ENCODE peak calls at places on chromosomes 16 and 17, in eight cellular contexts. One of them, this sample, is unnamed.

GRCh38 chr17:8173871-8174322 is 2.3 kb downstream of the TMEM107 start:
- DNase-seq in endothelial cell: no peak
- DNase-seq in M059J: peak
- DNase-seq in hepatic stellate cell: no peak
- DNase-seq in CD4-positive, alpha-beta T cell: no peak
- DNase-seq in T-helper 17 cell: no peak
- DNase-seq in pancreas: no peak
- DNase-seq in NCI-H1092 treated with DMSO at 0.1 percent for 48 hours: no peak
- DNase-seq in this sample: no peak

GRCh38 chr17:1577657-1578428 is 15.3 kb upstream of the PITPNA start:
- DNase-seq in hepatic stellate cell: no peak
- DNase-seq in M059J: no peak
- DNase-seq in endothelial cell: no peak
- DNase-seq in CD4-positive, alpha-beta T cell: no peak
- DNase-seq in NCI-H1092 treated with DMSO at 0.1 percent for 48 hours: no peak
- DNase-seq in pancreas: no peak
- DNase-seq in T-helper 17 cell: no peak
- DNase-seq in this sample: no peak

GRCh38 chr17:2222901-2223616 is 80.5 kb downstream of the SMG6 start:
- DNase-seq in CD4-positive, alpha-beta T cell: peak
- DNase-seq in T-helper 17 cell: no peak
- DNase-seq in endothelial cell: no peak
- DNase-seq in hepatic stellate cell: no peak
- DNase-seq in pancreas: peak
- DNase-seq in M059J: no peak
- DNase-seq in NCI-H1092 treated with DMSO at 0.1 percent for 48 hours: no peak
- DNase-seq in this sample: no peak

GRCh38 chr17:19347323-19348080 is 15.0 kb downstream of the B9D1 start:
- DNase-seq in pancreas: no peak
- DNase-seq in T-helper 17 cell: no peak
- DNase-seq in CD4-positive, alpha-beta T cell: no peak
- DNase-seq in M059J: no peak
- DNase-seq in hepatic stellate cell: no peak
- DNase-seq in endothelial cell: no peak
- DNase-seq in NCI-H1092 treated with DMSO at 0.1 percent for 48 hours: no peak
- DNase-seq in this sample: no peak

GRCh38 chr16:68786685-68787418 is 49.8 kb downstream of the CDH1 start:
- DNase-seq in CD4-positive, alpha-beta T cell: no peak
- DNase-seq in T-helper 17 cell: no peak
- DNase-seq in pancreas: peak
- DNase-seq in endothelial cell: no peak
- DNase-seq in NCI-H1092 treated with DMSO at 0.1 percent for 48 hours: peak
- DNase-seq in hepatic stellate cell: peak
- DNase-seq in M059J: peak
- DNase-seq in this sample: no peak

GRCh38 chr16:35798885-35799426 is 2339.5 kb downstream of the TP53TG3F start:
- DNase-seq in T-helper 17 cell: no peak
- DNase-seq in CD4-positive, alpha-beta T cell: no peak
- DNase-seq in pancreas: no peak
- DNase-seq in M059J: no peak
- DNase-seq in hepatic stellate cell: no peak
- DNase-seq in endothelial cell: no peak
- DNase-seq in NCI-H1092 treated with DMSO at 0.1 percent for 48 hours: peak
- DNase-seq in this sample: no peak

GRCh38 chr16:86527366-86527765 is 17.0 kb downstream of the FOXF1 start:
- DNase-seq in M059J: no peak
- DNase-seq in hepatic stellate cell: no peak
- DNase-seq in T-helper 17 cell: no peak
- DNase-seq in pancreas: no peak
- DNase-seq in CD4-positive, alpha-beta T cell: no peak
- DNase-seq in endothelial cell: no peak
- DNase-seq in NCI-H1092 treated with DMSO at 0.1 percent for 48 hours: no peak
- DNase-seq in this sample: no peak

GRCh38 chr17:28712037-28712704 is 483 bp upstream of the PROCA1 start:
- DNase-seq in M059J: no peak
- DNase-seq in CD4-positive, alpha-beta T cell: peak
- DNase-seq in endothelial cell: peak
- DNase-seq in hepatic stellate cell: no peak
- DNase-seq in T-helper 17 cell: peak
- DNase-seq in NCI-H1092 treated with DMSO at 0.1 percent for 48 hours: no peak
- DNase-seq in pancreas: no peak
- DNase-seq in this sample: peak

GRCh38 chr16:27398894-27399853 is 2.8 kb upstream of the IL21R start:
- DNase-seq in CD4-positive, alpha-beta T cell: no peak
- DNase-seq in hepatic stellate cell: no peak
- DNase-seq in NCI-H1092 treated with DMSO at 0.1 percent for 48 hours: no peak
- DNase-seq in M059J: no peak
- DNase-seq in pancreas: no peak
- DNase-seq in endothelial cell: no peak
- DNase-seq in T-helper 17 cell: no peak
- DNase-seq in this sample: no peak

GRCh38 chr17:28317965-28318758 is 838 bp upstream of the TMEM97 start:
- DNase-seq in CD4-positive, alpha-beta T cell: no peak
- DNase-seq in T-helper 17 cell: no peak
- DNase-seq in M059J: no peak
- DNase-seq in endothelial cell: peak
- DNase-seq in hepatic stellate cell: no peak
- DNase-seq in NCI-H1092 treated with DMSO at 0.1 percent for 48 hours: peak
- DNase-seq in pancreas: peak
- DNase-seq in this sample: peak

GRCh38 chr17:35694906-35695305 is 36.5 kb upstream of the RASL10B start:
- DNase-seq in NCI-H1092 treated with DMSO at 0.1 percent for 48 hours: no peak
- DNase-seq in M059J: no peak
- DNase-seq in T-helper 17 cell: no peak
- DNase-seq in endothelial cell: no peak
- DNase-seq in hepatic stellate cell: no peak
- DNase-seq in pancreas: no peak
- DNase-seq in CD4-positive, alpha-beta T cell: no peak
- DNase-seq in this sample: no peak

GRCh38 chr16:50696126-50696525 is 2.7 kb downstream of the NOD2 start:
- DNase-seq in CD4-positive, alpha-beta T cell: no peak
- DNase-seq in hepatic stellate cell: no peak
- DNase-seq in pancreas: no peak
- DNase-seq in T-helper 17 cell: no peak
- DNase-seq in M059J: no peak
- DNase-seq in NCI-H1092 treated with DMSO at 0.1 percent for 48 hours: no peak
- DNase-seq in endothelial cell: no peak
- DNase-seq in this sample: no peak

GRCh38 chr16:27841061-27841801 is 222.3 kb downstream of the GSG1L start:
- DNase-seq in hepatic stellate cell: no peak
- DNase-seq in endothelial cell: no peak
- DNase-seq in T-helper 17 cell: no peak
- DNase-seq in M059J: no peak
- DNase-seq in pancreas: no peak
- DNase-seq in CD4-positive, alpha-beta T cell: no peak
- DNase-seq in NCI-H1092 treated with DMSO at 0.1 percent for 48 hours: no peak
- DNase-seq in this sample: no peak

GRCh38 chr17:7184091-7184488 is 4.9 kb upstream of the ASGR1 start:
- DNase-seq in M059J: no peak
- DNase-seq in hepatic stellate cell: no peak
- DNase-seq in pancreas: peak
- DNase-seq in CD4-positive, alpha-beta T cell: no peak
- DNase-seq in endothelial cell: no peak
- DNase-seq in NCI-H1092 treated with DMSO at 0.1 percent for 48 hours: peak
- DNase-seq in T-helper 17 cell: no peak
- DNase-seq in this sample: no peak

GRCh38 chr16:4327782-4328579 is 12.1 kb downstream of the GLIS2 start:
- DNase-seq in M059J: no peak
- DNase-seq in T-helper 17 cell: peak
- DNase-seq in NCI-H1092 treated with DMSO at 0.1 percent for 48 hours: peak
- DNase-seq in hepatic stellate cell: peak
- DNase-seq in endothelial cell: peak
- DNase-seq in pancreas: peak
- DNase-seq in CD4-positive, alpha-beta T cell: peak
- DNase-seq in this sample: peak

GRCh38 chr17:17080781-17081180 is 38.5 kb downstream of the MPRIP start:
- DNase-seq in NCI-H1092 treated with DMSO at 0.1 percent for 48 hours: no peak
- DNase-seq in hepatic stellate cell: no peak
- DNase-seq in endothelial cell: no peak
- DNase-seq in T-helper 17 cell: no peak
- DNase-seq in M059J: no peak
- DNase-seq in pancreas: no peak
- DNase-seq in CD4-positive, alpha-beta T cell: no peak
- DNase-seq in this sample: no peak

GRCh38 chr17:8360260-8360659 is 16.2 kb downstream of the KRABD2 start:
- DNase-seq in pancreas: no peak
- DNase-seq in T-helper 17 cell: no peak
- DNase-seq in CD4-positive, alpha-beta T cell: no peak
- DNase-seq in NCI-H1092 treated with DMSO at 0.1 percent for 48 hours: no peak
- DNase-seq in endothelial cell: no peak
- DNase-seq in hepatic stellate cell: no peak
- DNase-seq in M059J: no peak
- DNase-seq in this sample: no peak

GRCh38 chr17:4622375-4622774 is 19.1 kb downstream of the ALOX15 start:
- DNase-seq in M059J: no peak
- DNase-seq in hepatic stellate cell: no peak
- DNase-seq in pancreas: no peak
- DNase-seq in endothelial cell: no peak
- DNase-seq in NCI-H1092 treated with DMSO at 0.1 percent for 48 hours: no peak
- DNase-seq in CD4-positive, alpha-beta T cell: no peak
- DNase-seq in T-helper 17 cell: no peak
- DNase-seq in this sample: no peak

GRCh38 chr16:51392651-51393187 is 241.6 kb upstream of the SALL1 start:
- DNase-seq in hepatic stellate cell: peak
- DNase-seq in NCI-H1092 treated with DMSO at 0.1 percent for 48 hours: no peak
- DNase-seq in CD4-positive, alpha-beta T cell: no peak
- DNase-seq in M059J: peak
- DNase-seq in pancreas: no peak
- DNase-seq in endothelial cell: no peak
- DNase-seq in T-helper 17 cell: no peak
- DNase-seq in this sample: peak

GRCh38 chr16:51834131-51834530 is 683.1 kb upstream of the SALL1 start:
- DNase-seq in hepatic stellate cell: peak
- DNase-seq in T-helper 17 cell: no peak
- DNase-seq in pancreas: no peak
- DNase-seq in CD4-positive, alpha-beta T cell: no peak
- DNase-seq in NCI-H1092 treated with DMSO at 0.1 percent for 48 hours: no peak
- DNase-seq in M059J: no peak
- DNase-seq in endothelial cell: no peak
- DNase-seq in this sample: no peak

GRCh38 chr17:44587339-44587738 is 30.1 kb downstream of the FZD2 start:
- DNase-seq in pancreas: peak
- DNase-seq in hepatic stellate cell: peak
- DNase-seq in NCI-H1092 treated with DMSO at 0.1 percent for 48 hours: no peak
- DNase-seq in CD4-positive, alpha-beta T cell: no peak
- DNase-seq in T-helper 17 cell: no peak
- DNase-seq in endothelial cell: no peak
- DNase-seq in M059J: peak
- DNase-seq in this sample: no peak